ENCODE peak calls at places on chromosomes 1 and 21, in five cellular contexts. S is body of pancreas, D is lower lobe of right lung, H is AG04450, B is dorsolateral prefrontal cortex. Y is an unnamed sample.
A peak's percentile ranks its signal among the peaks of the same experiment; 100 is the strongest.

GRCh38 chr1:160261526-160261877 is 847 bp downstream of the DCAF8 start:
- DNase-seq in S (peak; percentile 62), D (no peak), H (peak; percentile 76), B (no peak), Y (peak; percentile 34)

GRCh38 chr1:228335406-228336307 is 71.0 kb downstream of the TRIM11 start:
- DNase-seq in S (no peak), D (peak; percentile 22), H (no peak), B (peak; percentile 19), Y (no peak)

GRCh38 chr1:111769517-111770146 is 13.9 kb downstream of the DDX20 start:
- DNase-seq in S (peak; percentile 45), D (no peak), H (peak; percentile 41), B (no peak), Y (peak; percentile 32)

GRCh38 chr21:25563399-25564116 is 43.7 kb downstream of the MRPL39 start:
- DNase-seq in S (no peak), D (no peak), H (no peak), B (no peak), Y (no peak)

GRCh38 chr1:61013953-61014667 is 68.3 kb upstream of the NFIA start:
- DNase-seq in S (no peak), D (no peak), H (no peak), B (no peak), Y (no peak)

GRCh38 chr1:204259782-204260181 is 46.0 kb upstream of the GOLT1A start:
- DNase-seq in S (no peak), D (no peak), H (no peak), B (no peak), Y (no peak)

GRCh38 chr1:117363591-117364048 is 3.6 kb upstream of the MAN1A2 start:
- DNase-seq in S (peak; percentile 20), D (no peak), H (no peak), B (no peak), Y (no peak)

GRCh38 chr1:156113263-156114004 is 1.1 kb upstream of the LMNA start:
- DNase-seq in S (no peak), D (no peak), H (no peak), B (no peak), Y (no peak)

GRCh38 chr1:51378871-51379270 is 48.5 kb upstream of the TTC39A start:
- DNase-seq in S (no peak), D (no peak), H (no peak), B (no peak), Y (no peak)

GRCh38 chr1:74427676-74428075 is 84.7 kb downstream of the LRRC53 start:
- DNase-seq in S (no peak), D (no peak), H (no peak), B (no peak), Y (no peak)

GRCh38 chr1:115280073-115280472 is 58.0 kb downstream of the NGF start:
- DNase-seq in S (no peak), D (no peak), H (peak; percentile 83), B (no peak), Y (peak; percentile 72)

GRCh38 chr1:66476774-66477173 is 57.2 kb upstream of the SGIP1 start:
- DNase-seq in S (no peak), D (no peak), H (no peak), B (no peak), Y (no peak)

GRCh38 chr1:193143285-193143684 is 21.5 kb downstream of the CDC73 start:
- DNase-seq in S (no peak), D (no peak), H (no peak), B (no peak), Y (no peak)

GRCh38 chr1:226362346-226362745 is 45.5 kb downstream of the PARP1 start:
- DNase-seq in S (no peak), D (no peak), H (no peak), B (no peak), Y (no peak)

GRCh38 chr1:173161510-173162221 is 45.5 kb downstream of the TNFSF4 start:
- DNase-seq in S (no peak), D (no peak), H (peak; percentile 20), B (no peak), Y (peak; percentile 56)

GRCh38 chr21:41066086-41066938 is 101.6 kb upstream of the BACE2 start:
- DNase-seq in S (no peak), D (no peak), H (no peak), B (no peak), Y (no peak)

GRCh38 chr1:204992499-204992898 is 50.5 kb upstream of the CNTN2 start:
- DNase-seq in S (no peak), D (peak; percentile 74), H (no peak), B (no peak), Y (no peak)

GRCh38 chr1:42822833-42823392 is 5.7 kb upstream of the SVBP start:
- DNase-seq in S (no peak), D (no peak), H (no peak), B (no peak), Y (no peak)

GRCh38 chr1:245687636-245688535 is 533.1 kb downstream of the KIF26B start:
- DNase-seq in S (no peak), D (peak; percentile 35), H (no peak), B (no peak), Y (no peak)

GRCh38 chr1:54599211-54599823 is 24.0 kb downstream of the FAM151A start:
- DNase-seq in S (no peak), D (no peak), H (no peak), B (no peak), Y (no peak)

GRCh38 chr1:5563861-5564577 is 428.2 kb downstream of the NPHP4 start:
- DNase-seq in S (no peak), D (no peak), H (no peak), B (no peak), Y (no peak)

GRCh38 chr1:89739013-89739843 is 81.6 kb upstream of the LRRC8D start:
- DNase-seq in S (no peak), D (no peak), H (no peak), B (peak; percentile 61), Y (no peak)

GRCh38 chr1:20732588-20733360 is at the start of gene SH2D5:
- DNase-seq in S (peak; percentile 86), D (no peak), H (peak; percentile 95), B (peak; percentile 85), Y (peak; percentile 78)

DNA sequence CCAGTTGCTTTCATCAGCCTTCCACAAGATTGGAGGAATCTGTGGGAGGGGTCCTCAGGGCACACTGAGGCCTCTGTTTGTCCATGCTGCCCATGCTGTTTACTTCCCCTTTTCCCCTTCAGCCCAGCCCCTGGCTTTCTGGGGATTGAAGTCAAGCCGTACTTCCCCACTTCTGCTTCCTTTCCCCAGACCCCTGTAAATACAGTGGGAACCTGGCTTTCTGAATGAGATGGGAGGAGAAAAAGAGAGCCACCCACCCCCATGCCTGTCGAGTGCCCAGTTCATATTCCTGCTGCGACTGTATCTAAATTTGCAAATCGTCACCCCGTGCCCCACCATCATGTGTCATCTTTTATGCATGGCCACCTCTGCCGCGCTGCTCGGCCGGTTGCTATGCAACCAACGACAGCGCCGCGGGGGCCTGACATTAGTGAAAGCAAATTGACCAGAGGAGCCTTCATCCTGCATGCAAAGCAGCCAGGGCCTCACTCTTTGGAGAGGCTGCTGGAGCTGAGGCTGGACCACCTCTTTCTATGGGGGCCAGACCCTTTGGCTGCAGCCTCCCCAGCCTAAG is 143.0 kb downstream of the ELAVL4 start:
- DNase-seq in S (no peak), D (no peak), H (no peak), B (peak; percentile 46), Y (no peak)
- H3K4me3 ChIP-seq in S (no peak overlapping the region), D (no peak overlapping the region), H (no peak overlapping the region), B (peak overlapping the region; percentile 39), Y (no peak overlapping the region)

DNA sequence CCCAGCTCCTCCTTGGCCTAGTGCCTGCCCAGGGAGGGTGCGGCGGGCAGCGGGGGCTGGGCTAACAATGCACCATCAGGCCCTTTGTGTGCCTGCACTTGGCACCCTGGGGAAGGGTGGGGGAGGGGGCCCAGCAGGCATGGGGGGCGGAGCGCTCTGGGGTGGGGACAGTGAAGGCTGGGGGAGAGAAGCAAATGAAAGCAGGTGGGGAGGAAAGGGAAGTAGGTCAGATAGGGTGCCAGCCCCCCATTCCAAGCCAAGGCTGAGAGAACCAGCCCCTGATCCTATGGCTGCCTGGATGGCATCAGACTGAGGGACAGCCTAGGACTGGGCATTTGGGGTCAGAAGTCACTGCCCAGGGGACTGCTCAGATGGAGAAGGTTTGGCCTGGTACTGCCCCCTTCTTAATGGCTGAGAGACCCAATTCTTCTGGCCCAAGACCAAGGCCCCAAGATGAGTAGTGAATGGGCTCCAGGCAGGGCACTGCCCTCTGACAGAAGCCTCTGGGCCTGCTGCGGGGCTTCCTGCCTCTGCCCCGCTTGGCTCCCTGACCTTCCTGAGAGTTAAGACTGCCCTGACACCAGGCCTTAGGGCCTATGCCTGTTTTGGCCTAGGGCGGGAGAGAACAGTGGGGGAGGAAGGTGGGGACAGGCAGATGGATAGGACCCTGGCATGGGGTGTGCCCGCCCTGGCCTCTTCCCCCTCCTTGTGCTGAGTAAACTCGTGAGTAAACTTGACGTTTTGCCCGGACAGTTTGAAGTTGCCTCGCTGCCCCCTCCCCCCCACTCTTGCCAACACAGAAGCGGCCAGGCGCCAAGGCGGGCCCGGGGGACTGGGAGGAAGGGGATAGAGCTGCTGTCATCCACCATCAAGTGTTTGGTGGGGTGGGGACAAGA is 2.7 kb downstream of the ZBTB7B start:
- DNase-seq in S (peak; percentile 92), D (peak; percentile 86), H (no peak), B (peak; percentile 69), Y (no peak)
- H3K4me3 ChIP-seq in S (no peak overlapping the region), D (peak overlapping the region; percentile 97), H (peak overlapping the region; percentile 94), B (peak overlapping the region; percentile 84), Y (no peak overlapping the region)

DNA sequence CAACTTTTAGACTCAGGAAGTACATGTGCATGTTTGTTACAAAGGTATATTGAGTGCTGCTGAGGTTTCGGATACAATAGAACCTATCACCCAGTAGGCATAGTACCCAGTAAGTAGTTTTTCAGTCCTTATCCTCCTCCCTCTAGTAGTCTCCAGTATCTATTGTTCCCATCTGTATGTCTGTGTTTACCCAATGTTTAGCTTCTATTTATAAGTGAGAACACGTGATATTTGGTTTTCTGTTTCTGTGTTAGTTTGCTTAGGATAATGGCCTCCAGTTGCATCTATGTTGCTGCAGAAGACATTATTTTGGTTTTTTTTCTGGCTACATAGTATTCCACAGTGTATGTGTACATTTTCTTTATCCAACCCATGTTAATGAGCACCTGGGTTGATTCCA is 47.2 kb upstream of the TSNAX start:
- DNase-seq in S (no peak), D (no peak), H (no peak), B (no peak), Y (no peak)
- H3K4me3 ChIP-seq in S (no peak overlapping the region), D (no peak overlapping the region), H (no peak overlapping the region), B (no peak overlapping the region), Y (no peak overlapping the region)

DNA sequence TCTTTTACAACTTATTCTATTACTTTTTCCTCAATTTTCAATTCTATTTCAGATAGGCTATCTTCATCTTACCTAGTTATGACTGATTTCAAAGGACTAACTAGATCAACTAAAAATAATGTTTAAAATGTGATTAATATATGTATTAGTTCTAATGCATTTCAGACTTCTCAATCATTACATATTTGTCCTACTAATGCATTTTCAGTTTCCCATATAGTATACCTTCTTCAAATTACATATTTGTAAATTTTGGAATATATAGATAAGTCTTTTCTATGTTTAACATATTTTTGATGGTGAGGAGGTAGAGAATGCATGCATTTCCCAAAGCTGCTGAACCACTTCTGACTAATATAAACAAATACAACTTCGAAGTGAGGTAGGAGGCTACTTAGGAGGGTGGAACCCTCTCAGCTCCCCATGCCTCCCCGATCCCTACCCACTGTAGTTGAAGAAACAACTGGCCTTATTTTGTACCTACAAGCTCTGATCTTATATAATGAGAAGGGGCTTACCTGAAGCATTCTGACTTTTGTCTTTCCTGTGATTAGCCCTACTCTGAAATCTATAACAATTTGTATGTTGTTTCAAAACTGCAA is 1.7 kb downstream of the TRMT1L start:
- DNase-seq in S (no peak), D (no peak), H (no peak), B (no peak), Y (no peak)
- H3K4me3 ChIP-seq in S (no peak overlapping the region), D (peak overlapping the region; percentile 87), H (peak overlapping the region; percentile 76), B (peak overlapping the region; percentile 97), Y (peak overlapping the region; percentile 95)

Y was measured in skeletal muscle cell.